ENCODE peak calls at places on chromosomes 3 and 15, in eight cellular contexts. M, L, W, E, F, V, H and Z are unnamed samples. For H3K4me1, the result is how much of the 10 kb centered on the place peaks cover.

GRCh38 chr15:66751579-66751978 is 49.5 kb downstream of the SMAD6 start:
- DNase-seq in M (peak), L (peak), W (no peak), E (peak), F (no peak), V (peak), H (peak), Z (no peak)

GRCh38 chr3:52891164-52891563 is 6.2 kb downstream of the STIMATE start:
- DNase-seq in M (no peak), L (no peak), W (no peak), E (no peak), F (no peak), V (no peak), H (no peak), Z (no peak)

GRCh38 chr3:51390186-51390585 is 899 bp upstream of the RBM15B start:
- DNase-seq in M (no peak), L (no peak), W (no peak), E (no peak), F (no peak), V (no peak), H (no peak), Z (no peak)

GRCh38 chr3:36647423-36647853 is 116.9 kb downstream of the DCLK3 start:
- DNase-seq in M (no peak), L (peak), W (no peak), E (no peak), F (no peak), V (no peak), H (no peak), Z (no peak)

GRCh38 chr15:61130945-61131597 is 98.0 kb downstream of the RORA start:
- DNase-seq in M (no peak), L (peak), W (no peak), E (no peak), F (no peak), V (no peak), H (no peak), Z (no peak)

GRCh38 chr3:11671648-11672100 is 28.0 kb upstream of the VGLL4 start:
- DNase-seq in M (no peak), L (peak), W (no peak), E (no peak), F (peak), V (no peak), H (no peak), Z (no peak)

GRCh38 chr15:89341316-89342005 is 6.8 kb upstream of the POLG start:
- DNase-seq in M (no peak), L (no peak), W (no peak), E (no peak), F (no peak), V (no peak), H (no peak), Z (no peak)

GRCh38 chr3:112074006-112074405 is 12.2 kb upstream of the C3orf52 start:
- DNase-seq in M (no peak), L (no peak), W (no peak), E (no peak), F (no peak), V (no peak), H (no peak), Z (no peak)

GRCh38 chr3:167148121-167148520 is 232.0 kb downstream of the ZBBX start:
- DNase-seq in M (no peak), L (no peak), W (no peak), E (no peak), F (no peak), V (no peak), H (no peak), Z (no peak)

GRCh38 chr3:123138819-123139517 is 62.8 kb upstream of the SEC22A start:
- DNase-seq in M (no peak), L (no peak), W (no peak), E (no peak), F (no peak), V (no peak), H (no peak), Z (peak)

GRCh38 chr15:62975515-62975914 is 67.0 kb upstream of the TPM1 start:
- DNase-seq in M (peak), L (peak), W (no peak), E (no peak), F (no peak), V (no peak), H (no peak), Z (peak)

GRCh38 chr15:81281925-81282895 is 41.7 kb downstream of the STARD5 start:
- DNase-seq in M (no peak), L (no peak), W (no peak), E (peak), F (no peak), V (no peak), H (no peak), Z (peak)

GRCh38 chr3:10817506-10817905 is 1.5 kb downstream of the SLC6A11 start:
- DNase-seq in M (no peak), L (no peak), W (no peak), E (no peak), F (no peak), V (no peak), H (no peak), Z (no peak)

GRCh38 chr3:138172625-138173024 is 2.1 kb downstream of the DBR1 start:
- DNase-seq in M (no peak), L (no peak), W (no peak), E (no peak), F (no peak), V (no peak), H (no peak), Z (no peak)

GRCh38 chr3:123298903-123299302 is 97.2 kb downstream of the SEC22A start:
- DNase-seq in M (no peak), L (peak), W (no peak), E (no peak), F (no peak), V (no peak), H (no peak), Z (no peak)

GRCh38 chr3:46575577-46576222 is 9.6 kb upstream of the LRRC2 start:
- DNase-seq in M (no peak), L (no peak), W (no peak), E (no peak), F (peak), V (no peak), H (no peak), Z (no peak)

GRCh38 chr3:152056481-152056880 is 183.0 kb downstream of the SUCNR1 start:
- DNase-seq in M (no peak), L (no peak), W (no peak), E (no peak), F (no peak), V (no peak), H (no peak), Z (no peak)

GRCh38 chr3:119628816-119629445 is 31.2 kb downstream of the PLA1A start:
- DNase-seq in M (no peak), L (no peak), W (no peak), E (no peak), F (no peak), V (no peak), H (no peak), Z (no peak)

GRCh38 chr15:44427756-44428724 is 611 bp downstream of the CTDSPL2 start:
- DNase-seq in M (no peak), L (peak), W (no peak), E (no peak), F (no peak), V (no peak), H (no peak), Z (peak)

GRCh38 chr15:67366904-67367303 is 112.3 kb downstream of the IQCH start:
- DNase-seq in M (no peak), L (no peak), W (no peak), E (no peak), F (no peak), V (no peak), H (no peak), Z (no peak)

GRCh38 chr3:10560060-10560861 is 54.9 kb upstream of the ATP2B2 start:
- DNase-seq in M (no peak), L (no peak), W (no peak), E (no peak), F (peak), V (no peak), H (peak), Z (no peak)

GRCh38 chr3:186594591-186595113 is 18.2 kb upstream of the AHSG start:
- DNase-seq in M (no peak), L (no peak), W (no peak), E (no peak), F (no peak), V (no peak), H (no peak), Z (no peak)

GRCh38 chr3:186880392-186880791 is 37.9 kb downstream of the ADIPOQ start:
- DNase-seq in M (no peak), L (no peak), W (no peak), E (no peak), F (no peak), V (no peak), H (no peak), Z (no peak)

GRCh38 chr3:65052101-65052500 is 364.3 kb upstream of the ADAMTS9 start:
- DNase-seq in M (no peak), L (no peak), W (no peak), E (no peak), F (no peak), V (no peak), H (no peak), Z (no peak)

GRCh38 chr15:89591834-89592233 is 16.6 kb downstream of the TICRR start:
- DNase-seq in M (no peak), L (no peak), W (no peak), E (no peak), F (no peak), V (no peak), H (no peak), Z (no peak)

GRCh38 chr3:170330366-170330765 is 27.1 kb upstream of the SKIL start:
- DNase-seq in M (no peak), L (peak), W (no peak), E (no peak), F (peak), V (no peak), H (no peak), Z (peak)

GRCh38 chr15:25905140-25905539 is 42.0 kb upstream of the ATP10A start:
- DNase-seq in M (no peak), L (peak), W (no peak), E (no peak), F (no peak), V (no peak), H (peak), Z (peak)

GRCh38 chr3:131503328-131503650 is 518 bp upstream of the MRPL3 start:
- DNase-seq in M (no peak), L (no peak), W (no peak), E (no peak), F (no peak), V (no peak), H (no peak), Z (no peak)

GRCh38 chr3:49296781-49297420 is 19.9 kb upstream of the C3orf62 start:
- DNase-seq in M (no peak), L (no peak), W (peak), E (no peak), F (no peak), V (no peak), H (peak), Z (peak)

GRCh38 chr3:111882799-111883198 is 23.7 kb downstream of the PHLDB2 start:
- DNase-seq in M (no peak), L (no peak), W (no peak), E (no peak), F (no peak), V (no peak), H (no peak), Z (no peak)

GRCh38 chr15:32870240-32871033 is 152.6 kb downstream of the GREM1 start:
- DNase-seq in M (no peak), L (no peak), W (no peak), E (no peak), F (no peak), V (no peak), H (no peak), Z (peak)

GRCh38 chr15:82810061-82810862 is 834 bp downstream of the WHAMM start:
- DNase-seq in M (peak), L (peak), W (no peak), E (peak), F (peak), V (peak), H (peak), Z (peak)

GRCh38 chr3:49357466-49358216 is 512 bp downstream of the GPX1 start:
- DNase-seq in M (peak), L (peak), W (peak), E (peak), F (peak), V (peak), H (peak), Z (peak)

GRCh38 chr3:20511863-20512262 is 325.9 kb upstream of the SGO1 start:
- DNase-seq in M (no peak), L (peak), W (no peak), E (no peak), F (peak), V (no peak), H (no peak), Z (no peak)

GRCh38 chr3:134357914-134358811 is 16.1 kb downstream of the AMOTL2 start:
- DNase-seq in M (peak), L (peak), W (peak), E (no peak), F (no peak), V (peak), H (peak), Z (no peak)

GRCh38 chr15:27774191-27774590 is 324.9 kb downstream of the OCA2 start:
- DNase-seq in M (no peak), L (no peak), W (no peak), E (no peak), F (no peak), V (no peak), H (no peak), Z (no peak)

GRCh38 chr3:195856410-195857084 is 44.8 kb upstream of the MUC4 start:
- DNase-seq in M (no peak), L (no peak), W (no peak), E (no peak), F (no peak), V (no peak), H (no peak), Z (no peak)
- TF ChIP-seq POLR2A in M (no peak), L (no peak), W (no peak), E (no peak), F (no peak), V (no peak), H (no peak), Z (no peak)

GRCh38 chr15:77228831-77229230 is 157.9 kb upstream of the TSPAN3 start:
- DNase-seq in M (no peak), L (no peak), W (no peak), E (no peak), F (no peak), V (no peak), H (no peak), Z (no peak)
- H3K27ac ChIP-seq in M (no peak), L (no peak), W (no peak), E (no peak), F (no peak), V (no peak), H (no peak), Z (no peak)

GRCh38 chr15:78749831-78750230 is 61.4 kb downstream of the ADAMTS7 start:
- DNase-seq in M (peak), L (no peak), W (no peak), E (peak), F (peak), V (no peak), H (peak), Z (peak)

GRCh38 chr15:78751602-78751979 is 59.7 kb downstream of the ADAMTS7 start:
- DNase-seq in M (peak), L (no peak), W (no peak), E (peak), F (no peak), V (no peak), H (peak), Z (no peak)

GRCh38 chr15:78752492-78753358 is 58.5 kb downstream of the ADAMTS7 start:
- DNase-seq in M (peak), L (no peak), W (no peak), E (peak), F (no peak), V (no peak), H (peak), Z (no peak)

DNA sequence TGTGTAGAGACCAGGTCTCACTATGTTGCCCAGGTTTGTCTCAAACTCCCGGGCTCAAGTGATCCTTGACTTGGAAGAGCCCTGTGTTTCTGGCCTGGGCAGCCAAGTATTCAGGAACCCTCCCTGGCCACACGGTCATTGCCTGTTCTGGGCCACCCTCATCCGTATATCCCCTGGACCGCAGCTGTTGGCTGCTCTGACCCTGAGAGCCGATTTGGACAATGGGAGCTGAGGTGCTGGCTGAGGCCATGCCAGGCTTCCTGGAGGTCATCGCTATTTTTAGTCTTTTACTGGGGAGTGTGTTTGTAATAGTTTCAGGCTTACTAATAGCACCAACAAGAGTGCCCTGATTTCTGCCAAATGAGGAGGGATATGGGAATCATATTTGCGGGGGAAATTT is 60.7 kb downstream of the ADAMTS7 start:
- DNase-seq in M (peak), L (no peak), W (no peak), E (peak), F (no peak), V (no peak), H (peak), Z (no peak)
- H3K4me1 ChIP-seq in M (under half), L (under half), W (under half), E (under half), F (under half), V (under half), H (under half), Z (under half)

DNA sequence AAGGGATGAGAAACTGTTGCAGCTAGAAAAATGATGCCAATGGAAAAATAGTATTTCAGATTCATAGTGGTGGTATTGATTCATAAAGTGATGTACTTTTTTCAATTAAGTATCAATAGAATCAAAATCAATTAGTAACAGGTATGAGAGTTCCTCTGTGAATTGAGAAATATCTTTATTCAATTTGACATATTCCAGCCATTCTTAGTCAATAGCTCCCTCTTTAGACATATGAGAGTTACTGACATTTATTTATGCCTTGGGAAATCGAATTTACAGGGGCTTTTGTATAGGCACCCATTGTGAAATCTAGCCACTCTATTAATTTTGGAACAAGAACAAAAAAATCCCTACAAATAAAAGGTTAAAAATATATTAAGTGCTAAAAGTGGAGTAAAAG is 386.9 kb upstream of the CNTN3 start:
- DNase-seq in M (no peak), L (peak), W (no peak), E (no peak), F (no peak), V (no peak), H (no peak), Z (no peak)
- TF ChIP-seq POLR2A in M (no peak), L (no peak), W (no peak), E (no peak), F (no peak), V (no peak), H (no peak), Z (no peak)

GRCh38 chr3:37861540-37862051 is at the start of gene CTDSPL:
- DNase-seq in M (peak), L (peak), W (no peak), E (peak), F (peak), V (no peak), H (peak), Z (peak)

GRCh38 chr3:37863949-37864822 is 2.5 kb downstream of the CTDSPL start:
- DNase-seq in M (no peak), L (peak), W (no peak), E (no peak), F (peak), V (no peak), H (no peak), Z (no peak)

GRCh38 chr3:37863552-37863865 is 1.8 kb downstream of the CTDSPL start:
- DNase-seq in M (no peak), L (no peak), W (no peak), E (no peak), F (no peak), V (no peak), H (no peak), Z (no peak)

GRCh38 chr3:37862712-37863551 is 1.3 kb downstream of the CTDSPL start:
- DNase-seq in M (no peak), L (peak), W (peak), E (no peak), F (peak), V (no peak), H (peak), Z (peak)

DNA sequence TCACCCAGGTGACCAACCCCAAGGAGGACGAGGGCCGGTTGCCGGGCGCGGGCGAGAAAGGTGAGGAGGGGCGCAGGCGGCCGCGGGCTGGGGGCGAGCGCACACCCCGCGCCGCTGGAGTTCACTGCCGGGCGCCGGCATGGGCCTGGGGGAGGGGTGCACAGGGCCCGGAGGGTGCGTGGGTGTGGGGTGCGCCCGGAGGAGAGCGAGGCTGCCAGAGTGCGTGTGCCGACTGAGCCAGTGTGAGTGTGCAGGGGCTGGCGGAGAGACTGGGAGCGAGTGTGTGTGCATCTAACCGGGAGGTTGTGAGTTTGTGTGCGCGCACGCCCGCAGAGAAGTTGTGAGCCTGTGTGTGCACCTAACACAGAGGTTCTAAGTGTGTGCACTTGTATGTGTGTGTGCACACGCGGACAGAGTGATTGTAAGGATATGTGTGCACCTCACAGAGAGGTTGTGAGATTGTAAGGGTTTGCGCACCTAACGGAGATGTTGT is 585 bp downstream of the CTDSPL start:
- DNase-seq in M (peak), L (peak), W (no peak), E (peak), F (peak), V (no peak), H (peak), Z (peak)
- H3K27ac ChIP-seq in M (peak), L (peak), W (peak), E (peak), F (no peak), V (peak), H (peak), Z (peak)

DNA sequence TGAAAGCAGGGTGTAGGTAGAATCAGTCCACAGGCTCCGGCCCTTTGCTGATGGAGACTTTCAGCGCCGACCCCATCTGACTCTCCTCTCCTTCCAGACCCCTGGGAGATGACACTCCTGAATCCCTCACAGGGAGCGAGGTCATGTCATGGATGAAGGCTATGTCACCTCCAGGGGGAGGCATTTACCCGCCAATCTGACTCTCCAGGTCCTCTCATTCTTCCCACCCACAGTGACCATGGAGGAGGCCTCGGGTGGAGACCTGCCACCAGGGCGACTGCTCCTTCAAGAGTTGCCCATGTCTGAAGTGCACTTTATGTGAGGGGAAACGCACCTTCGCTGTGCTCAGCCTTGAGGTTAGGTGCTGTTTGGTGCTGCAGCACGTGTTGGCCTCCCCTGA is 112.7 kb downstream of the KLF13 start:
- DNase-seq in M (peak), L (peak), W (no peak), E (no peak), F (peak), V (no peak), H (no peak), Z (peak)
- H3K4me1 ChIP-seq in M (under half), L (under half), W (under half), E (under half), F (under half), V (under half), H (under half), Z (under half)

GRCh38 chr15:71352125-71352524 is 236.9 kb downstream of the THSD4 start:
- DNase-seq in M (no peak), L (no peak), W (no peak), E (no peak), F (no peak), V (no peak), H (no peak), Z (no peak)

GRCh38 chr15:71349336-71349735 is 234.1 kb downstream of the THSD4 start:
- DNase-seq in M (no peak), L (no peak), W (no peak), E (no peak), F (no peak), V (no peak), H (no peak), Z (no peak)

GRCh38 chr15:71349736-71350515 is 234.7 kb downstream of the THSD4 start:
- DNase-seq in M (no peak), L (no peak), W (no peak), E (no peak), F (no peak), V (no peak), H (no peak), Z (no peak)

GRCh38 chr15:71346464-71346863 is 231.2 kb downstream of the THSD4 start:
- DNase-seq in M (no peak), L (no peak), W (no peak), E (no peak), F (no peak), V (no peak), H (no peak), Z (no peak)

GRCh38 chr15:71348597-71348996 is 233.3 kb downstream of the THSD4 start:
- DNase-seq in M (no peak), L (no peak), W (no peak), E (no peak), F (no peak), V (no peak), H (no peak), Z (no peak)
- TF ChIP-seq POLR2A in M (no peak), L (no peak), W (no peak), E (no peak), F (no peak), V (no peak), H (no peak), Z (no peak)